ENCODE peak calls at places on chromosomes 11 and 22, in five cellular contexts. One of them, this sample, is unnamed.

GRCh38 chr11:76669901-76670474 is 559 bp downstream of the LRRC32 start:
- DNase-seq in Panc1: no peak
- DNase-seq in brain microvascular endothelial cell: peak
- DNase-seq in A549: no peak
- DNase-seq in left ventricle myocardium inferior: no peak
- DNase-seq in this sample: no peak

GRCh38 chr11:59918987-59919589 is 19.1 kb upstream of the OOSP1 start:
- DNase-seq in Panc1: no peak
- DNase-seq in brain microvascular endothelial cell: peak
- DNase-seq in A549: peak
- DNase-seq in left ventricle myocardium inferior: no peak
- DNase-seq in this sample: no peak

GRCh38 chr22:18955696-18956095 is 19.6 kb upstream of the PRODH start:
- DNase-seq in Panc1: no peak
- DNase-seq in brain microvascular endothelial cell: no peak
- DNase-seq in A549: no peak
- DNase-seq in left ventricle myocardium inferior: no peak
- DNase-seq in this sample: peak

GRCh38 chr11:120185678-120186407 is 25.0 kb upstream of the OAF start:
- DNase-seq in Panc1: no peak
- DNase-seq in brain microvascular endothelial cell: no peak
- DNase-seq in A549: no peak
- DNase-seq in left ventricle myocardium inferior: peak
- DNase-seq in this sample: no peak

GRCh38 chr22:45006873-45007246 is 2.9 kb downstream of the PHF21B start:
- DNase-seq in Panc1: no peak
- DNase-seq in brain microvascular endothelial cell: no peak
- DNase-seq in A549: no peak
- DNase-seq in left ventricle myocardium inferior: peak
- DNase-seq in this sample: peak

GRCh38 chr11:78784321-78785061 is 209.8 kb upstream of the NARS2 start:
- DNase-seq in Panc1: no peak
- DNase-seq in brain microvascular endothelial cell: peak
- DNase-seq in A549: no peak
- DNase-seq in left ventricle myocardium inferior: no peak
- DNase-seq in this sample: no peak

GRCh38 chr22:45731041-45731797 is 59.6 kb downstream of the ATXN10 start:
- DNase-seq in Panc1: no peak
- DNase-seq in brain microvascular endothelial cell: peak
- DNase-seq in A549: peak
- DNase-seq in left ventricle myocardium inferior: no peak
- DNase-seq in this sample: no peak

GRCh38 chr11:121494355-121495099 is 41.8 kb upstream of the SORL1-AS1 start:
- DNase-seq in Panc1: no peak
- DNase-seq in brain microvascular endothelial cell: no peak
- DNase-seq in A549: no peak
- DNase-seq in left ventricle myocardium inferior: no peak
- DNase-seq in this sample: peak

GRCh38 chr22:25495286-25495685 is 69.2 kb upstream of the GRK3 start:
- DNase-seq in Panc1: no peak
- DNase-seq in brain microvascular endothelial cell: no peak
- DNase-seq in A549: no peak
- DNase-seq in left ventricle myocardium inferior: no peak
- DNase-seq in this sample: peak

GRCh38 chr11:75337195-75337654 is 14.2 kb downstream of the ARRB1 start:
- DNase-seq in Panc1: no peak
- DNase-seq in brain microvascular endothelial cell: peak
- DNase-seq in A549: no peak
- DNase-seq in left ventricle myocardium inferior: no peak
- DNase-seq in this sample: no peak

GRCh38 chr11:79400717-79401330 is 40.0 kb downstream of the TENM4 start:
- DNase-seq in Panc1: no peak
- DNase-seq in brain microvascular endothelial cell: no peak
- DNase-seq in A549: peak
- DNase-seq in left ventricle myocardium inferior: peak
- DNase-seq in this sample: no peak

GRCh38 chr11:86068138-86068861 is 584 bp downstream of the PICALM start:
- DNase-seq in Panc1: no peak
- DNase-seq in brain microvascular endothelial cell: no peak
- DNase-seq in A549: peak
- DNase-seq in left ventricle myocardium inferior: peak
- DNase-seq in this sample: peak

GRCh38 chr11:68021167-68021787 is 9.2 kb upstream of the NDUFS8 start:
- DNase-seq in Panc1: no peak
- DNase-seq in brain microvascular endothelial cell: no peak
- DNase-seq in A549: no peak
- DNase-seq in left ventricle myocardium inferior: no peak
- DNase-seq in this sample: no peak

GRCh38 chr11:75420224-75421034 is 12.6 kb downstream of the KLHL35 start:
- DNase-seq in Panc1: no peak
- DNase-seq in brain microvascular endothelial cell: no peak
- DNase-seq in A549: no peak
- DNase-seq in left ventricle myocardium inferior: no peak
- DNase-seq in this sample: no peak

GRCh38 chr11:45001466-45002165 is 50.9 kb upstream of the TP53I11 start:
- DNase-seq in Panc1: no peak
- DNase-seq in brain microvascular endothelial cell: no peak
- DNase-seq in A549: no peak
- DNase-seq in left ventricle myocardium inferior: no peak
- DNase-seq in this sample: no peak

GRCh38 chr22:36028646-36029405 is at the start of gene RBFOX2:
- DNase-seq in Panc1: peak
- DNase-seq in brain microvascular endothelial cell: peak
- DNase-seq in A549: peak
- DNase-seq in left ventricle myocardium inferior: peak
- DNase-seq in this sample: peak
- H3K27ac ChIP-seq in Panc1: peak
- H3K27ac ChIP-seq in brain microvascular endothelial cell: peak
- H3K27ac ChIP-seq in A549: peak
- H3K27ac ChIP-seq in left ventricle myocardium inferior: peak
- H3K27ac ChIP-seq in this sample: peak

DNA sequence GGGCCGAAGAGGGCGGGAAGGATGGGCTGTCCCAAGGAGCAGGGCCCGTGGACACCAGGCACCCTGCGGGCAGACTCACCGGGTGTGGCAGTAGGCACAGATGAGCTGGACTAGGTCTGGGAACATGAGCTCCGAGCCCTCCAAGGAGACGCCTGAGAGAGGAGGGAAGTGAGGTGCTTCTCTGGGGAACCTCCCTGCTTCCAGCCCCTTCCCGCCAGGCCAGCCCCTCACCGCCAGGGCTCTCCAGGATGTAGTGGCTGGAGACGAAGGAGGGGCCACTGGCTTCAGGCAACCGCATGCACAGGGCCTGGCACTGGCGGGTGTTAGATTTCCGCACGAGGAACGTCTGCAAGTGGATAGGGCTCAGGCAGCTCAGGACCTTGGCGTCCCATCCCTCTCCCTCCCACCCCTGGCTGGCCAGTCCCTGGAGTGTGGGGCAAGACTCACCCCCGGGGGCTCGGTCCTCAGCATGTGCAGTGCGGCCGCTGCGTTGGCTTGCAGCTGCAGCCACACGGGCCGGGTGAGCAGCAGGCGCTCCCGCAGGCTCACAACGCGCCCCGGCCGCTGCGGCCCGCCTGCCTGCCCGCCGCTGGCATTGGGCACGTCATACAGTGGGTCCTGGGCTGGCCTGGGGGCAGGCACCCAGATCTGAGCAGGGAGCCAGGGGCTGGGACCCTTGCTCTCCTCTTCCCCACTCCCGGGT is 552 bp downstream of the RIN1 start:
- DNase-seq in Panc1: no peak
- DNase-seq in brain microvascular endothelial cell: peak
- DNase-seq in A549: no peak
- DNase-seq in left ventricle myocardium inferior: no peak
- DNase-seq in this sample: peak
- H3K4me3 ChIP-seq in Panc1: peak
- H3K4me3 ChIP-seq in brain microvascular endothelial cell: peak
- H3K4me3 ChIP-seq in A549: peak
- H3K4me3 ChIP-seq in left ventricle myocardium inferior: peak
- H3K4me3 ChIP-seq in this sample: peak

GRCh38 chr11:119111361-119111925 is 4.3 kb downstream of the C2CD2L start:
- DNase-seq in Panc1: no peak
- DNase-seq in brain microvascular endothelial cell: no peak
- DNase-seq in A549: no peak
- DNase-seq in left ventricle myocardium inferior: no peak
- DNase-seq in this sample: no peak
- H3K27ac ChIP-seq in Panc1: no peak
- H3K27ac ChIP-seq in brain microvascular endothelial cell: no peak
- H3K27ac ChIP-seq in A549: no peak
- H3K27ac ChIP-seq in left ventricle myocardium inferior: no peak
- H3K27ac ChIP-seq in this sample: no peak

GRCh38 chr11:1547467-1548098 is 24.5 kb downstream of the DUSP8 start:
- DNase-seq in Panc1: no peak
- DNase-seq in brain microvascular endothelial cell: no peak
- DNase-seq in A549: no peak
- DNase-seq in left ventricle myocardium inferior: no peak
- DNase-seq in this sample: no peak
- H3K4me3 ChIP-seq in Panc1: peak
- H3K4me3 ChIP-seq in brain microvascular endothelial cell: no peak
- H3K4me3 ChIP-seq in A549: peak
- H3K4me3 ChIP-seq in left ventricle myocardium inferior: peak
- H3K4me3 ChIP-seq in this sample: peak

GRCh38 chr11:8593455-8593854 is 573 bp downstream of the STK33 start:
- DNase-seq in Panc1: no peak
- DNase-seq in brain microvascular endothelial cell: no peak
- DNase-seq in A549: no peak
- DNase-seq in left ventricle myocardium inferior: no peak
- DNase-seq in this sample: no peak
- H3K27ac ChIP-seq in Panc1: no peak
- H3K27ac ChIP-seq in brain microvascular endothelial cell: no peak
- H3K27ac ChIP-seq in A549: peak
- H3K27ac ChIP-seq in left ventricle myocardium inferior: peak
- H3K27ac ChIP-seq in this sample: no peak

GRCh38 chr11:129021295-129021694 is 78.6 kb upstream of the TP53AIP1 start:
- DNase-seq in Panc1: no peak
- DNase-seq in brain microvascular endothelial cell: no peak
- DNase-seq in A549: no peak
- DNase-seq in left ventricle myocardium inferior: no peak
- DNase-seq in this sample: no peak

GRCh38 chr11:129013737-129014475 is 71.2 kb upstream of the TP53AIP1 start:
- DNase-seq in Panc1: no peak
- DNase-seq in brain microvascular endothelial cell: no peak
- DNase-seq in A549: no peak
- DNase-seq in left ventricle myocardium inferior: no peak
- DNase-seq in this sample: no peak

GRCh38 chr11:129023968-129024676 is 81.5 kb upstream of the TP53AIP1 start:
- DNase-seq in Panc1: no peak
- DNase-seq in brain microvascular endothelial cell: peak
- DNase-seq in A549: no peak
- DNase-seq in left ventricle myocardium inferior: no peak
- DNase-seq in this sample: peak

GRCh38 chr11:129018991-129019390 is 76.3 kb upstream of the TP53AIP1 start:
- DNase-seq in Panc1: no peak
- DNase-seq in brain microvascular endothelial cell: no peak
- DNase-seq in A549: no peak
- DNase-seq in left ventricle myocardium inferior: no peak
- DNase-seq in this sample: no peak
- H3K4me3 ChIP-seq in Panc1: no peak
- H3K4me3 ChIP-seq in brain microvascular endothelial cell: no peak
- H3K4me3 ChIP-seq in A549: no peak
- H3K4me3 ChIP-seq in left ventricle myocardium inferior: no peak
- H3K4me3 ChIP-seq in this sample: peak

GRCh38 chr22:39259698-39260097 is 14.9 kb upstream of the PDGFB start:
- DNase-seq in Panc1: no peak
- DNase-seq in brain microvascular endothelial cell: no peak
- DNase-seq in A549: no peak
- DNase-seq in left ventricle myocardium inferior: no peak
- DNase-seq in this sample: no peak
- H3K27ac ChIP-seq in Panc1: peak
- H3K27ac ChIP-seq in brain microvascular endothelial cell: no peak
- H3K27ac ChIP-seq in A549: peak
- H3K27ac ChIP-seq in left ventricle myocardium inferior: no peak
- H3K27ac ChIP-seq in this sample: no peak

DNA sequence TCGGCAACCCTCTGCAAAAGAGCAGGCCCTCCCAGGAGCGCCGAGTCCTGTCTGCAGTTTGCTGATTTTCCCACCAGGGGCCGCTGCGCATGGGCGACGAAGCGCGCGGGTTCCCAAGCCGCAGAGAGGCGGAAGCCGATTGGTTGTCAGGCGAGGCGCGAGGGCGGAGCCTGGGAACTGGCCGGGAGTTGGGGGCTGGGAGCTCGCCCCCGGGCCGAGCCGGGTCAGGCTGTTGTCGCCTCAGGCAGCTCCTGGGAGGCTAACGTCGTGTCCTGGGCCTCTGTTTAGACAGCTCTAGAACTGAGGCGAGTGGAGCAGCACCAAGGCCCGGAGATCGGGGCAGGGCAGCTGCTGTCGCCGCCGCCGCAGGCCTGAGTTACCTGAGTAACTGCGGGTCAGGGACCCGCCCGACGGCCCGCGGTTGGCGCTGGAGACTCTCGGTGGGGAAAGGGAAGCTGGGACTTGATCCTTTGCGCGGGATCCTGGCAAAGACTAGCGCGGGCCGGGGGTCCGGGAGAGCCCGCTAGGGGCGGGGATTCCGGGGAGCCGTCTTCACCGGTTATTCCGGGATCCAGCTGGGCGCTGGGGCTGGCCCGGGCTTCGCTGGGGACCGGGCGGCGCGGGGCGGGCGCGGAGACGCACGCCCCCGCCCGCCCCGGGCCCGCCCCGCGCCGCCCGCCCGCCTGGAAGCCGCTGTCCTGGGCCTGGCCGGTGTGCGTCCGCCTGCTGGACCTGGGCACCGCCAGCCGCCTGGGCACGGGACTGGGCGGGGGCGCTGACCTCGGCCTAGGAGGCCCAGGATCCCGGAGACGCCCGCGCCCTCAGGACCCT is at the start of gene STIM1:
- DNase-seq in Panc1: peak
- DNase-seq in brain microvascular endothelial cell: peak
- DNase-seq in A549: peak
- DNase-seq in left ventricle myocardium inferior: peak
- DNase-seq in this sample: peak
- H3K4me3 ChIP-seq in Panc1: peak
- H3K4me3 ChIP-seq in brain microvascular endothelial cell: peak
- H3K4me3 ChIP-seq in A549: peak
- H3K4me3 ChIP-seq in left ventricle myocardium inferior: peak
- H3K4me3 ChIP-seq in this sample: peak

DNA sequence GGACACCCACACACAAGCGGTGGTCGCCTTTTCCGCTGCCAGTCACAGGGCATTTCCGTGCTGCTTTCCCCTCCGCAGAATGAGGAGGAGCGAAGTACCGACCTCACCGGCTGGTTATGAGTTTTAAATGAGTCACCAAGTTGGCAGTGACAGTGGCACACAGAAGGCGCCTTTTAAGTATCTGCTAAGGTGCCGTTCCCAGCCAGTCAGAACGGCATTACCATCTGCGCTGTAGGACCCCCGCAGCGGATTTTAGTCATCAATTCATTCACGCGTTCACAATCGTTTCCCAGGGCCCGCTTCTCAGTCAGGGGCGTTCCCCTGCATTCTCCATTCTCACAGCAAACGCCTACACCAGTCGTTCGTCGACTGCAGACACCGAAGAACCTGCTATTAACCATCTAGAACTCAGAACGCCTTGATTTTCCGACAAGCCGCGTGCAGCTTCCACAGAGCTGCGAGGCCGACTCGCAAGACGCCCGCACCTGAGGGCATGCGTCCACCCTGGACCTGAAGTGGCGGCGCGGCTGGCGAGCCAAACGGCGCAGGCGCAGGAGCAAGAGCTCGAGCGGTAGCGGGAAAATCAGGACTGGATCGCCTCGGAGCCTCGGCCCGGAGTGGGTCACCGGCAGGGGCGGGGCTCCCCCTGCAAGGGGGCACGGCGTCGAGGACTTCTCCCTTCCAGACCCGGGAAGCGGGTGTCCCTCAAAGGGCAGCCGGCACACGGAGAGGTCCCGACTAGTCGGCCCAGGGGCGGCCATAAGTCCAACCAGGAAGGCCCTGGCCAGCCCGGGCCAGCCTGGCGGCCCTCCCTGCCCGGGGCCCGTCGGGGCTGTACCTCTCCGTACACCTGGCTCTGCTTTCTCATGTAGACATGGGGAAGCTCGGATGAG is 642 bp downstream of the CYP2R1 start:
- DNase-seq in Panc1: no peak
- DNase-seq in brain microvascular endothelial cell: peak
- DNase-seq in A549: peak
- DNase-seq in left ventricle myocardium inferior: peak
- DNase-seq in this sample: peak
- H3K27ac ChIP-seq in Panc1: peak
- H3K27ac ChIP-seq in brain microvascular endothelial cell: peak
- H3K27ac ChIP-seq in A549: peak
- H3K27ac ChIP-seq in left ventricle myocardium inferior: peak
- H3K27ac ChIP-seq in this sample: peak

This sample was measured in dorsolateral prefrontal cortex.